ENCODE peak calls at places on chromosome 12, in nine cellular contexts. O is transverse colon, G is left ventricle myocardium inferior, H is heart left ventricle, S is cardiac muscle cell, F is breast epithelium, B is Karpas-422, A is GM12878, K is tibial artery. R is an unnamed sample.
A peak's percentile ranks its signal among the peaks of the same experiment; 100 is the strongest.

GRCh38 chr12:91327889-91328288 is 145.3 kb upstream of the DCN start:
- DNase-seq in O (no peak), G (no peak), H (no peak), S (no peak), F (no peak), B (no peak), A (no peak), K (no peak), R (no peak)

GRCh38 chr12:49907352-49907751 is 3.7 kb upstream of the FAIM2 start:
- DNase-seq in O (no peak), G (no peak), H (no peak), S (no peak), F (no peak), B (no peak), A (no peak), K (no peak), R (no peak)

GRCh38 chr12:8054821-8055220 is 11.3 kb downstream of the C3AR1 start:
- DNase-seq in O (no peak), G (no peak), H (no peak), S (no peak), F (no peak), B (no peak), A (no peak), K (no peak), R (no peak)

GRCh38 chr12:48996794-48997718 is 2.1 kb downstream of the DDN start:
- DNase-seq in O (peak; percentile 82), G (peak; percentile 80), H (peak; percentile 84), S (peak; percentile 92), F (no peak), B (peak; percentile 90), A (no peak), K (peak; percentile 88), R (peak; percentile 71)

GRCh38 chr12:114674201-114675047 is 9.6 kb downstream of the TBX3 start:
- DNase-seq in O (no peak), G (no peak), H (no peak), S (no peak), F (no peak), B (no peak), A (no peak), K (no peak), R (no peak)

GRCh38 chr12:96444403-96444802 is 44.2 kb upstream of the CDK17 start:
- DNase-seq in O (no peak), G (no peak), H (no peak), S (no peak), F (no peak), B (no peak), A (no peak), K (no peak), R (no peak)

GRCh38 chr12:120497524-120498150 is 1.7 kb downstream of the DYNLL1 start:
- DNase-seq in O (no peak), G (no peak), H (no peak), S (no peak), F (peak; percentile 25), B (no peak), A (no peak), K (no peak), R (peak; percentile 26)

GRCh38 chr12:40502322-40502721 is 189.9 kb upstream of the CNTN1 start:
- DNase-seq in O (no peak), G (no peak), H (no peak), S (no peak), F (no peak), B (peak; percentile 58), A (no peak), K (no peak), R (no peak)

GRCh38 chr12:26195250-26195640 is at the start of gene SSPN:
- DNase-seq in O (peak; percentile 64), G (peak; percentile 73), H (peak; percentile 84), S (peak; percentile 77), F (peak; percentile 38), B (no peak), A (no peak), K (peak; percentile 90), R (peak; percentile 20)

GRCh38 chr12:54300732-54301427 is at the start of gene NFE2:
- DNase-seq in O (peak; percentile 54), G (peak; percentile 37), H (peak; percentile 39), S (peak; percentile 85), F (no peak), B (peak; percentile 56), A (no peak), K (no peak), R (peak; percentile 60)
- H3K4me3 ChIP-seq in O (peak within 1 kb of the TSS; percentile 26), G (peak within 1 kb of the TSS; percentile 48), H (peak within 1 kb of the TSS; percentile 42), S (peak within 1 kb of the TSS; percentile 10), F (peak within 1 kb of the TSS; percentile 57), B (no peak within 1 kb of the TSS), A (no peak within 1 kb of the TSS), K (peak within 1 kb of the TSS; percentile 34), R (peak within 1 kb of the TSS; percentile 26)

GRCh38 chr12:108701779-108702435 is 29.4 kb downstream of the CORO1C start:
- DNase-seq in O (no peak), G (no peak), H (no peak), S (peak; percentile 68), F (no peak), B (no peak), A (no peak), K (no peak), R (peak; percentile 67)
- H3K36me3 ChIP-seq in O (no peaks in the 10 kb centered on the region), G (peaks cover 22% of the 10 kb centered on the region), H (no peaks in the 10 kb centered on the region), S (no peaks in the 10 kb centered on the region), F (no peaks in the 10 kb centered on the region), B (no peaks in the 10 kb centered on the region), A (peaks cover 45% of the 10 kb centered on the region), K (peaks cover 22% of the 10 kb centered on the region), R (peaks cover 40% of the 10 kb centered on the region)

GRCh38 chr12:21773263-21773741 is 1.2 kb downstream of the KCNJ8 start:
- DNase-seq in O (peak; percentile 34), G (peak; percentile 70), H (peak; percentile 74), S (peak; percentile 57), F (no peak), B (peak; percentile 59), A (no peak), K (peak; percentile 80), R (peak; percentile 27)
- H3K27ac ChIP-seq in O (peak overlapping the region; percentile 83), G (peak overlapping the region; percentile 94), H (peak overlapping the region; percentile 94), S (no peak overlapping the region), F (no peak overlapping the region), B (no peak overlapping the region), A (no peak overlapping the region), K (peak overlapping the region; percentile 89), R (no peak overlapping the region)

GRCh38 chr12:68976304-68976915 is 43.4 kb upstream of the CPM start:
- DNase-seq in O (no peak), G (no peak), H (no peak), S (no peak), F (no peak), B (no peak), A (no peak), K (no peak), R (no peak)
- H3K4me3 ChIP-seq in O (no peak overlapping the region), G (no peak overlapping the region), H (no peak overlapping the region), S (no peak overlapping the region), F (no peak overlapping the region), B (no peak overlapping the region), A (no peak overlapping the region), K (no peak overlapping the region), R (no peak overlapping the region)

DNA sequence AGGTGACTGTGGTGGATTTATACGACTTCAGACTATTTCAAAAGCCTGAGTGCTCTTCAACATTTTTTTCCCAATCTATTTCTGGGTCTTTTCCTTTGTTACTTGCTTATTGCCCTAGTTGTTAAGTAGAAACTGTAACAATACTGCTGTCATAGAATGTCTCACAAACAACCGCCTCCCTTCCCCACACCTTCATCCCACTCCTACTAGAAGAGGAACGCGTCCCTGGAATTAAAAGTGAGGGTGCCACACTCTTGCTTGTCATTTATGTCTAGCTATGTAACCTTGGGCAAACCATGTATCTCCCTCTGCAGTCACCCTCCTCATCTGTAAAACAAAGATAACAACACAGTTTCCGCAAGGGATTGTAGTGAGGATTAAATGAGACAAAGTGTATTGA is 8.6 kb downstream of the BRAP start:
- DNase-seq in O (no peak), G (no peak), H (no peak), S (no peak), F (no peak), B (no peak), A (no peak), K (no peak), R (no peak)
- H3K36me3 ChIP-seq in O (peaks cover 55% of the 10 kb centered on the region), G (peaks cover 96% of the 10 kb centered on the region), H (peaks cover 37% of the 10 kb centered on the region), S (peaks cover 59% of the 10 kb centered on the region), F (peaks cover 12% of the 10 kb centered on the region), B (peaks cover 28% of the 10 kb centered on the region), A (peaks cover 39% of the 10 kb centered on the region), K (peaks cover 57% of the 10 kb centered on the region), R (peaks cover 47% of the 10 kb centered on the region)

GRCh38 chr12:131025939-131026702 is 72.4 kb downstream of the ADGRD1 start:
- DNase-seq in O (no peak), G (no peak), H (no peak), S (no peak), F (no peak), B (no peak), A (no peak), K (no peak), R (no peak)
- H3K27ac ChIP-seq in O (no peak overlapping the region), G (no peak overlapping the region), H (no peak overlapping the region), S (no peak overlapping the region), F (no peak overlapping the region), B (no peak overlapping the region), A (no peak overlapping the region), K (no peak overlapping the region), R (no peak overlapping the region)

DNA sequence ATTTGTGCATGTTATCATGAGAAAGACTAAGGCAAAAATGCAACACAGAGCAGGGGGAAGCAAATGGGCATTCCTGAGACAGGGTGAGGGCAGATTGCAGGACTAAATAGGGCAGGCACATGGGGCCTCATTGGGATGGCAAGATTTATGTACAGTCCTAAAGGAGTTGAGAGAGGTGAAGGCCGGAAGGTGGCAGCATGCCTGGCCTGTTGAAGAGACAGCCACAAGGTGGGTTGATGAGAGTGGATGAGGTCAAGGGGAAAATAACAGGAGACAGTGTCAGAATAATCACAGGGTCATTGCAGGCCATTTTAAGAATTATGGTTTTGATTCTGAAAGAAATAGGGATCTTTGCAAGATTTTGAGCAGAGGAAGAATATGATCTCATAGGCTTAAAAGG is 21.0 kb downstream of the PAH start:
- DNase-seq in O (no peak), G (no peak), H (no peak), S (no peak), F (no peak), B (peak; percentile 52), A (no peak), K (no peak), R (no peak)
- H3K4me3 ChIP-seq in O (no peak overlapping the region), G (no peak overlapping the region), H (no peak overlapping the region), S (no peak overlapping the region), F (no peak overlapping the region), B (no peak overlapping the region), A (no peak overlapping the region), K (no peak overlapping the region), R (no peak overlapping the region)

DNA sequence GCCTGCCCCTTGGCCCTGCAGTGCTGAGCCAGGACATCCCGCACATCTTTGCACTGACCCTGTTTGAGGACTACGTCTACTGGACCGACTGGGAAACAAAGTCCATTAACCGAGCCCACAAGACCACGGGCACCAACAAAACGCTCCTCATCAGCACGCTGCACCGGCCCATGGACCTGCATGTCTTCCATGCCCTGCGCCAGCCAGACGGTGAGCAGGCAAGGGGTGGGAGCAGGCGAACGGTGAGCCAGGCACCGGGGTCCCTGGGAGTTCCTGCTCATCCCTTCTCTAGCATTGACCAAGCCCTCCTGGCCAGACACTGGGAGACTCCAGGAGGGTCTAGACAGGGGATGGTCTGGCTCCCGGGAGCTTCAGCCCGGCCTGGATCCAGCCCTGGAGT is 17.4 kb upstream of the NXPH4 start:
- DNase-seq in O (no peak), G (no peak), H (no peak), S (no peak), F (no peak), B (no peak), A (no peak), K (no peak), R (no peak)
- H3K36me3 ChIP-seq in O (peaks cover 21% of the 10 kb centered on the region), G (peaks cover 100% of the 10 kb centered on the region), H (peaks cover 60% of the 10 kb centered on the region), S (peaks cover 55% of the 10 kb centered on the region), F (peaks cover 9% of the 10 kb centered on the region), B (no peaks in the 10 kb centered on the region), A (no peaks in the 10 kb centered on the region), K (peaks cover 100% of the 10 kb centered on the region), R (peaks cover 91% of the 10 kb centered on the region)

R was measured in brain microvascular endothelial cell.